ENCODE peak calls at places on chromosome 9, in nine cellular contexts. W is ovary, Q is neural crest cell, G is cardiac fibroblast, M is AG10803, S is HFFc6, Z is foreskin keratinocyte, N is omental fat pad, T is fibroblast of mammary gland. P is an unnamed sample.
A peak's percentile ranks its signal among the peaks of the same experiment; 100 is the strongest.

GRCh38 chr9:129555512-129556203 is 65.2 kb downstream of the C9orf50 start:
- DNase-seq in N (no peak), T (no peak), W (peak; percentile 80), M (no peak), S (no peak), Q (no peak), G (no peak), Z (no peak), P (no peak)

GRCh38 chr9:88803551-88804288 is 187.5 kb upstream of the S1PR3 start:
- DNase-seq in G (peak; percentile 38), S (no peak), Q (no peak), M (peak; percentile 45), Z (no peak), N (no peak), W (no peak), T (no peak), P (no peak)

GRCh38 chr9:114282104-114282485 is 40.8 kb upstream of the ORM1 start:
- DNase-seq in Z (no peak), G (no peak), Q (no peak), M (no peak), S (no peak), N (peak; percentile 11), T (no peak), W (no peak), P (no peak)

GRCh38 chr9:107488400-107489143 is 997 bp downstream of the KLF4 start:
- DNase-seq in W (peak; percentile 82), T (peak; percentile 73), M (peak; percentile 64), N (peak; percentile 51), Z (peak; percentile 65), G (peak; percentile 72), S (no peak), Q (peak; percentile 27), P (peak; percentile 56)

GRCh38 chr9:115204827-115205506 is 87.0 kb upstream of the TNC start:
- DNase-seq in S (peak; percentile 88), Z (peak; percentile 95), G (peak; percentile 86), M (peak; percentile 89), N (no peak), Q (no peak), T (peak; percentile 91), W (no peak), P (no peak)

GRCh38 chr9:24765025-24765756 is 219.5 kb upstream of the IZUMO3 start:
- DNase-seq in M (no peak), S (no peak), Z (no peak), N (no peak), T (no peak), G (no peak), W (no peak), Q (no peak), P (no peak)

GRCh38 chr9:36187414-36187813 is 3.3 kb upstream of the CLTA start:
- DNase-seq in Z (peak; percentile 60), Q (no peak), M (peak; percentile 93), W (no peak), N (no peak), T (peak; percentile 96), S (peak; percentile 83), G (peak; percentile 73), P (no peak)

GRCh38 chr9:96253059-96253696 is 48.8 kb downstream of the HSD17B3 start:
- DNase-seq in T (no peak), S (no peak), N (no peak), Z (no peak), Q (no peak), W (no peak), M (no peak), G (no peak), P (no peak)

GRCh38 chr9:14865206-14865605 is 45.0 kb downstream of the FREM1 start:
- DNase-seq in T (no peak), M (no peak), Q (no peak), G (no peak), S (no peak), W (no peak), Z (no peak), N (no peak), P (no peak)

GRCh38 chr9:9498846-9499245 is 1114.0 kb downstream of the PTPRD start:
- DNase-seq in T (no peak), W (no peak), S (no peak), Z (no peak), N (no peak), G (no peak), M (no peak), Q (no peak), P (no peak)

GRCh38 chr9:123419091-123419490 is 63.1 kb downstream of the CRB2 start:
- DNase-seq in T (no peak), W (peak; percentile 11), G (no peak), Q (no peak), N (no peak), M (no peak), Z (no peak), S (no peak), P (no peak)

GRCh38 chr9:36023260-36024048 is 13.3 kb upstream of the RECK start:
- DNase-seq in N (no peak), T (peak; percentile 77), W (peak; percentile 60), Q (peak; percentile 58), Z (peak; percentile 54), S (peak; percentile 55), G (peak; percentile 82), M (peak; percentile 72), P (peak; percentile 54)

DNA sequence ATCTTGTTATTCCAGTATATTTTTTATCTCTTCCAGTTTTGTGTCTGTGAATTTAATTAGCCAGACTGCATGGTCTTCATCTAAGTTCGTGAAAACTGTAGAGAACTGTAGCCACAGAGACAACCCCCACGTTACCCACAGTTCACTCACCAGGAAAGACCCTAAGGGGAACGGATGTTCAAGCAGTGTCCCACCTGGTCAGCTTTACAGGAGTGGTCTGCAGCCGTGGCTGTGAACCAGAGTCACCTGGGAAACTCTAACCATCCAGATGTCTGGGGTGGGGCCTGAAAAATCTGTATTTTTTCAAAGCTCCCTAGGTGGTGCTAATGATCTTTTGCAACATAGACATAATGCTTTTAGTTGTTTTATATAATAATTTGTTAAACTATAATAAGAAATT is 47.6 kb upstream of the ANGPTL2 start:
- DNase-seq in G (no peak), Z (no peak), T (no peak), W (peak; percentile 3), M (no peak), Q (no peak), N (no peak), S (no peak), P (no peak)
- TF ChIP-seq CTCF in G (no peak), Z (peak; percentile 15), T (no peak), W (no peak), M (no peak), Q (no peak), N (no peak), S (peak; percentile 22), P (no peak)

GRCh38 chr9:21589344-21590056 is 107.4 kb upstream of the IFNE start:
- DNase-seq in S (no peak), Z (no peak), T (no peak), G (no peak), N (no peak), M (no peak), Q (no peak), W (no peak), P (no peak)

GRCh38 chr9:21583628-21584027 is 101.5 kb upstream of the IFNE start:
- DNase-seq in T (no peak), N (no peak), Z (no peak), Q (no peak), M (peak; percentile 51), S (no peak), G (no peak), W (no peak), P (no peak)

GRCh38 chr9:21584890-21585289 is 102.8 kb upstream of the IFNE start:
- DNase-seq in M (no peak), N (no peak), Q (no peak), G (peak; percentile 10), S (no peak), T (no peak), W (no peak), Z (no peak), P (no peak)

GRCh38 chr9:21590058-21590996 is 108.2 kb upstream of the IFNE start:
- DNase-seq in G (peak; percentile 28), W (no peak), S (no peak), T (peak; percentile 51), M (no peak), N (no peak), Q (no peak), Z (no peak), P (no peak)

DNA sequence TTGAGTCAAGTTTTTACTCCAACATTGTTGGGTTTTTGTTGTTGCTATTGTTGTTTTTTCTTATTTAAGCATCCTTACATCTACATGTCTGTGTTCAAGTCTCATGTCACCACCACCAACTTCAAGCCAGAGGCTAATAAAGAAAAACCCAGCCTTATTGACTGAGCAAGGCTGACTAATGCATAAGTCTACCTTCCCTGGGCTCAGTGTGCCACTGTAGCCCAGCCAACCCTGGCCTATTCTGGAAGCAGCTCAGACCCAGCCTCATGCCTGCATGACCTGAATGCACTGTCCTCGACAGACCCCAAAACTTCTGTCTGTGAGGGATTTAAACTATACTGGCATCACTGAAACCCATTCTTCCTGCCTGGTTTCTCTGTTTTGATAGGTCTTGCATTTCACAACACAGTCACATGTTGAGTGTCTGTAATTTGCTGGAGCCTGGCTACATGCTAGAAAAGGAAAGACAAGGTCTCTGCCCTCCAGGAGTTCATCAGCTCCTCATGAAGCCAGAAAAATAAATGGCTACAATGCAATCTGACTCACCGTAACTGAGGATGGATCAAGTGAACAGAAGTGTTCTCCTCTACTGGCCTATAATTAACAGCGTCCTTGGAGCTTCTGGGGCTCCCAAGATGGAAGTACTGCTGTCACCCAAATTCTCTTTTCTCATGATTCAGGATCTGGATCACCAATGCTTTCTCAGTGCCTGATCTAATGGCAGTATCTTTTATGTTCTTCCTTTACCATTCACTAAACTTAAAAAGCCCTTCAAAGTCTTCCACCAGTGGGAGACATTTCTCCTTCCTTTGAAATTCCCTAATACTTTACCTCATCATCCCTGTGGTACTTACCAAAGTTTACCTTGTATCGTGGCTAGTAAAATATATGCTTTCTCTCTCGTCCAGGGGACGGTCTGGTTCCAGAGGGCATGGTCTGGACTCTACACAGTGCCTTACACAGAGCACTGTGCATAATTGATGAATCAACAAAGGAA is 103.9 kb upstream of the IFNE start:
- DNase-seq in Q (no peak), G (peak; percentile 41), W (no peak), T (peak; percentile 62), S (no peak), N (no peak), Z (no peak), M (peak; percentile 33), P (no peak)
- TF ChIP-seq CTCF in Q (no peak), G (peak; percentile 36), W (no peak), T (peak; percentile 54), S (peak; percentile 68), N (no peak), Z (peak; percentile 60), M (peak; percentile 38), P (no peak)

DNA sequence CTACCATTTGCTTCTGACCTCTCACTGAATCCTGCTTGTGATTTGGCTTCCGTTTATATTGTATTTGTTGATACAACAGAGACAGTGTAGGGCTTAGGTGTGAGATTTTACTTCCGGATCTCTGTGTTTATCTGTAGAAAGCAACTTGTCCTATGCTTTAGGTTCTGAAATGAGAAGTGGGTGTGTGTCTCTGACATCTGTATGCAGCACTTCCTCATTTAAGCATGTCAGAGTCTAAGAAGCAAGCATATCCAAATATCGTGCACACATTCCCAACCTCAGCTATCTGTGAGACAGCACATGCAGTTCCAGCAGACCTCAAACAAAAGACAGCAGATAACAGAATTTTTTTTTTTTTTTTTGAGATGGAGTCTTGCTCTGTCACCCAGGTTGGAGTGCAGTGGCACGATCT is 16.3 kb downstream of the KLF9 start:
- DNase-seq in Z (no peak), G (no peak), W (no peak), S (no peak), N (no peak), M (no peak), Q (no peak), T (peak; percentile 40), P (no peak)
- TF ChIP-seq CTCF in Z (no peak), G (no peak), W (no peak), S (no peak), N (no peak), M (no peak), Q (no peak), T (no peak), P (no peak)

GRCh38 chr9:18478517-18479361 is 4.8 kb downstream of the ADAMTSL1 start:
- DNase-seq in Z (no peak), T (peak; percentile 92), W (no peak), M (peak; percentile 98), N (no peak), S (peak; percentile 90), Q (no peak), G (peak; percentile 61), P (no peak)
- TF ChIP-seq CTCF in Z (no peak), T (no peak), W (no peak), M (no peak), N (no peak), S (no peak), Q (no peak), G (no peak), P (no peak)

P was measured in pancreas.